ENCODE peak calls at places on chromosomes 5 and 9, in four cellular contexts. C, T, J and X are unnamed samples. For H4K20me1, the result is how much of the 10 kb centered on the place peaks cover.

GRCh38 chr5:865771-866170 is 15.0 kb upstream of the ZDHHC11 start:
- DNase-seq in C (no peak), T (no peak), J (no peak), X (no peak)

GRCh38 chr9:118325757-118326156 is 621.6 kb downstream of the TLR4 start:
- DNase-seq in C (no peak), T (no peak), J (no peak), X (no peak)

GRCh38 chr5:78719504-78720233 is 71.1 kb upstream of the LHFPL2 start:
- DNase-seq in C (no peak), T (no peak), J (no peak), X (no peak)

GRCh38 chr5:66717455-66718373 is 121.5 kb downstream of the MAST4 start:
- DNase-seq in C (no peak), T (no peak), J (no peak), X (no peak)

GRCh38 chr9:84711936-84712335 is 42.4 kb downstream of the NTRK2 start:
- DNase-seq in C (no peak), T (no peak), J (no peak), X (peak)

GRCh38 chr5:150641006-150641570 is 628 bp downstream of the SYNPO start:
- DNase-seq in C (no peak), T (peak), J (no peak), X (no peak)

GRCh38 chr9:110579763-110580255 is 268 bp upstream of the SVEP1 start:
- DNase-seq in C (peak), T (peak), J (no peak), X (peak)

GRCh38 chr9:122835313-122835731 is 6.9 kb upstream of the PDCL start:
- DNase-seq in C (peak), T (peak), J (no peak), X (no peak)

GRCh38 chr5:168238422-168238821 is 53.0 kb upstream of the WWC1 start:
- DNase-seq in C (no peak), T (no peak), J (no peak), X (no peak)

GRCh38 chr5:5134107-5134506 is 6.0 kb upstream of the ADAMTS16 start:
- DNase-seq in C (no peak), T (no peak), J (no peak), X (no peak)
- TF ChIP-seq CTCF in C (no peak), T (no peak), J (no peak), X (no peak)

GRCh38 chr9:124297915-124298645 is 40.3 kb downstream of the NEK6 start:
- DNase-seq in C (no peak), T (no peak), J (no peak), X (no peak)
- H4K20me1 ChIP-seq in C (under half), T (half or more), J (under half), X (under half)

GRCh38 chr5:135821061-135821781 is 13.2 kb upstream of the SLC25A48 start:
- DNase-seq in C (peak), T (no peak), J (no peak), X (peak)
- H3K9ac ChIP-seq in C (no peak), T (no peak), J (no peak), X (no peak)

DNA sequence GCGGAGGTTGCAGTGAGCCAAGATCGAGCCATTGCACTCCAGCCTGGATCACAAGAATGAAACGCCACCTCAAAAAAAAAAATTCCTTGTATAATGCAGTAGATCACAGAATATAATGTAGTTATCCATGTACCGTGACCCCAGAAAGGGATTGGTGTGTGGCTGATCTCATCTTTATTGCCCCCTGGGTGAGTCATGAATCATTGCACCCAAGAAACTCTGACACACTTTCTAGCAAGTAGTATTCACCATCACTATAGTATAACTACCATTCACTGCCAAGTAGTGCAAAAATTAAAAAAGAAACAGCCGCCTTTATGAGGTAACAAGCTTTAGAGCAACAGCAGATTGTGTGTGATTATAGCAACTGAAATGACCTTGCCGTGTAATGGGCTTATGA is 23.7 kb upstream of the ANKH start:
- DNase-seq in C (no peak), T (no peak), J (no peak), X (no peak)
- TF ChIP-seq CTCF in C (no peak), T (no peak), J (no peak), X (no peak)

GRCh38 chr9:136482793-136483588 is at the start of gene SEC16A:
- DNase-seq in C (peak), T (peak), J (peak), X (peak)

GRCh38 chr9:136483589-136484152 is 831 bp upstream of the SEC16A start:
- DNase-seq in C (peak), T (peak), J (peak), X (peak)

GRCh38 chr9:136485651-136486050 is 2.8 kb upstream of the SEC16A start:
- DNase-seq in C (no peak), T (no peak), J (no peak), X (no peak)

GRCh38 chr9:136485049-136485647 is 2.3 kb upstream of the SEC16A start:
- DNase-seq in C (peak), T (peak), J (no peak), X (peak)

GRCh38 chr9:136484153-136485048 is 1.6 kb upstream of the SEC16A start:
- DNase-seq in C (no peak), T (peak), J (no peak), X (peak)
- H4K20me1 ChIP-seq in C (under half), T (under half), J (under half), X (under half)